ENCODE peak calls at places on chromosomes 13 and 19, in seven cellular contexts. H is nephron progenitor cell, M is OCI-LY7, U is WTC11, G is astrocyte of the cerebellum, E is ascending aorta, O is transverse colon. J is an unnamed sample.

GRCh38 chr13:46662690-46663089 is 109.7 kb downstream of the LRCH1 start:
- DNase-seq in U (no peak), M (no peak), H (no peak), E (no peak), O (no peak), G (no peak), J (no peak)

GRCh38 chr19:18396471-18397241 is 766 bp downstream of the LRRC25 start:
- DNase-seq in U (no peak), M (no peak), G (no peak), O (no peak), E (no peak), H (no peak), J (no peak)

GRCh38 chr13:51355217-51355616 is 15.7 kb downstream of the SERPINE3 start:
- DNase-seq in U (no peak), G (no peak), M (no peak), O (no peak), H (no peak), E (no peak), J (no peak)

GRCh38 chr19:56291857-56292256 is 19.3 kb downstream of the EDDM13 start:
- DNase-seq in H (no peak), M (no peak), O (no peak), U (no peak), G (no peak), E (no peak), J (no peak)

GRCh38 chr13:37869756-37870488 is at the start of gene TRPC4:
- DNase-seq in E (peak), M (no peak), H (peak), O (peak), U (peak), G (peak), J (no peak)

GRCh38 chr13:101785858-101786257 is 333.4 kb downstream of the ITGBL1 start:
- DNase-seq in O (no peak), G (peak), E (no peak), H (peak), U (peak), M (peak), J (no peak)

GRCh38 chr13:35649162-35649561 is 172.7 kb upstream of the MAB21L1 start:
- DNase-seq in E (no peak), O (no peak), M (no peak), U (no peak), G (no peak), H (no peak), J (no peak)

GRCh38 chr19:40147693-40148347 is 43.4 kb upstream of the MAP3K10 start:
- DNase-seq in O (peak), H (no peak), M (no peak), G (peak), U (peak), E (peak), J (peak)

GRCh38 chr19:23101241-23101640 is 15.6 kb upstream of the ZNF730 start:
- DNase-seq in H (no peak), M (no peak), G (no peak), U (no peak), E (no peak), O (no peak), J (no peak)

GRCh38 chr19:2542341-2543069 is 66.6 kb downstream of the GADD45B start:
- DNase-seq in G (no peak), M (no peak), U (peak), H (peak), E (no peak), O (peak), J (no peak)

GRCh38 chr13:41579881-41580280 is 122.5 kb downstream of the RGCC start:
- DNase-seq in G (no peak), U (no peak), O (no peak), M (no peak), E (no peak), H (no peak), J (no peak)

GRCh38 chr19:17766543-17767131 is 15.4 kb downstream of the FCHO1 start:
- DNase-seq in U (peak), H (peak), G (peak), O (peak), M (peak), E (peak), J (no peak)

GRCh38 chr19:3056454-3057016 is 5.8 kb downstream of the TLE5 start:
- DNase-seq in U (no peak), E (no peak), O (no peak), M (no peak), G (no peak), H (no peak), J (no peak)

GRCh38 chr19:1566392-1567115 is 1.6 kb downstream of the MEX3D start:
- DNase-seq in G (peak), U (peak), O (peak), E (peak), H (peak), M (no peak), J (peak)

GRCh38 chr19:13154241-13154778 is 4.1 kb downstream of the IER2 start:
- DNase-seq in U (no peak), M (peak), E (peak), G (peak), H (peak), O (peak), J (peak)

GRCh38 chr13:35830850-35831450 is 300.2 kb downstream of the DCLK1 start:
- DNase-seq in H (no peak), M (no peak), E (no peak), G (no peak), U (no peak), O (no peak), J (no peak)

GRCh38 chr13:66875264-66875663 is 354.9 kb downstream of the PCDH9 start:
- DNase-seq in M (no peak), U (no peak), E (no peak), G (no peak), H (no peak), O (no peak), J (no peak)

DNA sequence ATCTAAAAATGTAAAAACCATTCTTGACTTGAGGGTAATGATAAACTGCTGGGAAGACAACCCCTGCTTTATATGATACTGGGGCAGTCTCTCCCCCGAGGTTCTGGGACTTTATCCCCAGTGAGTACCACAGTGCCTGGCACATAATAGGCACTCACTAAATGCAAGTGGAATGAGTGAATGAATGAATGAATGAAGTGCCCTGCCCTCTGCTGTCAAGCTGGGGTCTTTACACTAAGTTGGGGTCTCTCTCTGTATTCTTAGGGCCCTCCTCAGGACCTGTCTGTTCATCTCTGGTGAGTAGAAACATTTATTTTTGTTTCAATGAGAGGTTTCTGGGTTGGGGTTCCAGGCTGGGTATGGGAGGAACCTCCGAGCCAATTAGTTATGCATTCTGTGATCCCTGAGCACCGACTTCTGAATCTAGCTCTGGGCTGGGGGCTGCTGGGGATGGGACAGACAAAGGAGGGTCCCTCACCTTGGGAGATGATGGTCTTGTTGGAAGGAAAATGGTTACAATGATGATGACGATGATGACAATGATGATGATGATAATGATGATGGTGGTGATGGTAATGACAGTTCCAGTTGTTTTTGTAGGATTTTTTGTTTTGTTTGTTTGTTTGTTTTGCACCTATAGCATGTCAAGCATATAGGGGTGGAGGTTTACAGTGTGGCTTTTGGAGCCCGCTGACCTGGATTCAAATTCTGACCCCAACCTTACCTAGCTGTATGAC is 44.3 kb upstream of the ADGRE1 start:
- DNase-seq in M (no peak), E (no peak), H (no peak), G (no peak), O (no peak), U (no peak), J (no peak)
- TF ChIP-seq CTCF in M (no peak), E (no peak), H (no peak), G (no peak), O (no peak), U (no peak), J (no peak)

DNA sequence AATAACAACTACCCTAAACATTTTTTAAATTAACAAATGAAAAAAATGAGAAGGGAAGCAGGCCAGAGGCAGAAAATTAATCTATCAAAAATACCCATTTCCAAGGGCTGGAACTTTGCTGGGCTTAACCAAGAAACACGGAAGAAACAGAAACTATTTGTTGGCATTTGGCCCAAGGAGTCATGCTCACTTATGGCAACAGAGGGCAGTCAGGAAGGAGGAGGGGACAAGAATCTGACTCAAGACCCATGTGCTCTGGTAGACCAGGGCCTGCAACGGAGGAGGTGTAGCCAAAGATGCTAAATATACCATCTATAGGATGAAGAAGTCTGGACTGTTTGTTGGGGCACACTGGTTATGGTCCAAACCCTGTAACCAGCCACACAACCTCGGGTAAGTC is 496.7 kb downstream of the COG6 start:
- DNase-seq in E (peak), G (peak), O (no peak), M (no peak), U (no peak), H (no peak), J (no peak)
- TF ChIP-seq CTCF in E (no peak), G (no peak), O (no peak), M (peak), U (no peak), H (no peak), J (no peak)

GRCh38 chr19:45528744-45529453 is 21.6 kb downstream of the VASP start:
- DNase-seq in O (peak), M (no peak), E (no peak), G (no peak), U (peak), H (peak), J (no peak)
- TF ChIP-seq CTCF in O (no peak), M (no peak), E (no peak), G (no peak), U (no peak), H (no peak), J (no peak)

GRCh38 chr19:38712161-38712748 is 32.0 kb downstream of the CAPN12 start:
- DNase-seq in H (no peak), M (no peak), E (no peak), U (no peak), O (no peak), G (no peak), J (no peak)

GRCh38 chr19:38715540-38715939 is 28.7 kb downstream of the CAPN12 start:
- DNase-seq in H (no peak), G (no peak), U (no peak), O (no peak), E (peak), M (no peak), J (no peak)

GRCh38 chr19:38713865-38714264 is 30.4 kb downstream of the CAPN12 start:
- DNase-seq in M (no peak), E (no peak), O (no peak), G (no peak), U (no peak), H (no peak), J (no peak)

GRCh38 chr19:38713227-38713649 is 31.0 kb downstream of the CAPN12 start:
- DNase-seq in H (no peak), M (no peak), U (no peak), E (no peak), O (peak), G (no peak), J (no peak)

GRCh38 chr19:38714354-38714778 is 29.9 kb downstream of the CAPN12 start:
- DNase-seq in G (no peak), E (no peak), O (no peak), M (no peak), H (no peak), U (no peak), J (no peak)
- TF ChIP-seq CTCF in G (no peak), E (no peak), O (no peak), M (no peak), H (no peak), U (no peak), J (no peak)

GRCh38 chr13:20190481-20191310 is 2.0 kb downstream of the GJB2 start:
- DNase-seq in O (no peak), M (no peak), E (no peak), H (no peak), G (no peak), U (no peak), J (no peak)

GRCh38 chr13:20191902-20192469 is 752 bp downstream of the GJB2 start:
- DNase-seq in U (peak), H (peak), G (no peak), O (peak), E (no peak), M (no peak), J (no peak)

GRCh38 chr13:20191311-20191901 is 1.3 kb downstream of the GJB2 start:
- DNase-seq in U (no peak), O (peak), E (no peak), H (no peak), M (no peak), G (no peak), J (no peak)

GRCh38 chr13:20186771-20187170 is 6.0 kb downstream of the GJB2 start:
- DNase-seq in E (no peak), O (no peak), H (no peak), M (no peak), U (no peak), G (no peak), J (no peak)

DNA sequence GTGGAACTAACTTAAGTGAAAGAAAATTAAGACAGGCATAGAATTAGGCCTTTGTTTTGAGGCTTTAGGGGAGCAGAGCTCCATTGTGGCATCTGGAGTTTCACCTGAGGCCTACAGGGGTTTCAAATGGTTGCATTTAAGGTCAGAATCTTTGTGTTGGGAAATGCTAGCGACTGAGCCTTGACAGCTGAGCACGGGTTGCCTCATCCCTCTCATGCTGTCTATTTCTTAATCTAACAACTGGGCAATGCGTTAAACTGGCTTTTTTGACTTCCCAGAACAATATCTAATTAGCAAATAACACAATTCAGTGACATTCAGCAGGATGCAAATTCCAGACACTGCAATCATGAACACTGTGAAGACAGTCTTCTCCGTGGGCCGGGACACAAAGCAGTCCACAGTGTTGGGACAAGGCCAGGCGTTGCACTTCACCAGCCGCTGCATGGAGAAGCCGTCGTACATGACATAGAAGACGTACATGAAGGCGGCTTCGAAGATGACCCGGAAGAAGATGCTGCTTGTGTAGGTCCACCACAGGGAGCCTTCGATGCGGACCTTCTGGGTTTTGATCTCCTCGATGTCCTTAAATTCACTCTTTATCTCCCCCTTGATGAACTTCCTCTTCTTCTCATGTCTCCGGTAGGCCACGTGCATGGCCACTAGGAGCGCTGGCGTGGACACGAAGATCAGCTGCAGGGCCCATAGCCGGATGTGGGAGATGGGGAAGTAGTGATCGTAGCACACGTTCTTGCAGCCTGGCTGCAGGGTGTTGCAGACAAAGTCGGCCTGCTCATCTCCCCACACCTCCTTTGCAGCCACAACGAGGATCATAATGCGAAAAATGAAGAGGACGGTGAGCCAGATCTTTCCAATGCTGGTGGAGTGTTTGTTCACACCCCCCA is 3.8 kb downstream of the GJB2 start:
- DNase-seq in G (no peak), E (no peak), H (no peak), U (peak), O (peak), M (peak), J (no peak)
- TF ChIP-seq CTCF in G (peak), E (no peak), H (peak), U (peak), O (peak), M (peak), J (no peak)

DNA sequence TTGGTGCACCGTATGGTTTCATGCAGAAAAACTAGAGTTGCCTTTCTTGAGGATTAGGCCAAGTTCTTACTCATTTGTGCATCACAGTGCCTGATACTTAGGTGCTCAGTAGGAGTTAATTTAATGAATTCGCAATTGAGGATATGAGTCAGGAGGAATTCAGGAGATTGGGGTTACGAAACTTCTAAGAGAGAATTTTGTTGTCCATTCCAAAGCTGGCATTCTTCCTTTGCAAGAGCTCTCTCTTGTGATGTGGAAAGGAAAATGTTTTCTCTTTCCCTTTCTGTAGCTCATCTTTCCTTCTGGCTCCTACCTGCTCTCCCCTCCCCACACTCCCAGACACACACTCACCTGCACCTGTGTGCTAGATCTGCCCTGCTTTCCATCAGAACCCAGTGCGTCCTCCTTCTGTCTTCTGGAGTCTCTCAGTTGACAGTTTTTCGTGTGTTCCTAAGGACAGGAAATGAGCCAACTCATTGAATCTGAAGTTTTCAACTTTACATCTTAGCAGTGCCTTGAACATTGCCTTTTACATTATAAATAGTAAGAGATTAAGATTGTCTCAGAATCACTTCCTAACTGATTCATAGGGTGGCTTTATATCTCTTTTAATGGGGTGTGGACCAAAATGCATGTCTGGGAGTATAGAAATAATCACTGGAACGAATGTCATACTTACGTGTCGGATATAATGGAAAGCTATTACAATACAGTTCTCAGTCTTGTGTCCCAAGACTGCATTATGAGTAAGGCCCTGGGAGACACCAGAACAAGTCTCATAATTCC is 19.7 kb upstream of the ERCC5 start:
- DNase-seq in U (no peak), O (no peak), H (no peak), E (no peak), G (peak), M (no peak), J (peak)
- TF ChIP-seq CTCF in U (no peak), O (no peak), H (no peak), E (no peak), G (no peak), M (no peak), J (no peak)

J was measured in BJ.